ENCODE peak calls at places on chromosomes 6 and 20, in six cellular contexts. One of them, this sample, is unnamed.

GRCh38 chr6:13729891-13730290 is 18.3 kb upstream of the RANBP9 start:
- DNase-seq in activated CD4-positive, CD25-positive, alpha-beta regulatory T cell: no peak
- DNase-seq in stimulated activated CD4-positive, alpha-beta T cell treated with anti-CD3 and anti-CD28 coated beads, Interleukin-15, amount 100 ng/mL, for 24 hours: no peak
- DNase-seq in NAMALWA: no peak
- DNase-seq in A549: no peak
- DNase-seq in activated T-helper 2 cell treated with anti-CD3 and anti-CD28 coated beads, Interferon-gamma antibody, Interleukin-2, Interleukin-4, amounts not matched to agents 10 μg/mL and 5 μg/mL and 100 μg/mL, durations not matched to agents 14 hours and 24 hours and 36 hours: no peak
- DNase-seq in this sample: no peak

GRCh38 chr6:133546098-133546497 is 304.9 kb downstream of the EYA4 start:
- DNase-seq in activated T-helper 2 cell treated with anti-CD3 and anti-CD28 coated beads, Interferon-gamma antibody, Interleukin-2, Interleukin-4, amounts not matched to agents 10 μg/mL and 5 μg/mL and 100 μg/mL, durations not matched to agents 14 hours and 24 hours and 36 hours: no peak
- DNase-seq in A549: no peak
- DNase-seq in activated CD4-positive, CD25-positive, alpha-beta regulatory T cell: no peak
- DNase-seq in NAMALWA: no peak
- DNase-seq in stimulated activated CD4-positive, alpha-beta T cell treated with anti-CD3 and anti-CD28 coated beads, Interleukin-15, amount 100 ng/mL, for 24 hours: no peak
- DNase-seq in this sample: no peak

GRCh38 chr6:118171852-118172251 is 264.8 kb downstream of the SLC35F1 start:
- DNase-seq in A549: no peak
- DNase-seq in stimulated activated CD4-positive, alpha-beta T cell treated with anti-CD3 and anti-CD28 coated beads, Interleukin-15, amount 100 ng/mL, for 24 hours: no peak
- DNase-seq in activated T-helper 2 cell treated with anti-CD3 and anti-CD28 coated beads, Interferon-gamma antibody, Interleukin-2, Interleukin-4, amounts not matched to agents 10 μg/mL and 5 μg/mL and 100 μg/mL, durations not matched to agents 14 hours and 24 hours and 36 hours: no peak
- DNase-seq in activated CD4-positive, CD25-positive, alpha-beta regulatory T cell: no peak
- DNase-seq in NAMALWA: no peak
- DNase-seq in this sample: no peak

GRCh38 chr6:41696788-41697187 is 38.6 kb downstream of the TFEB start:
- DNase-seq in activated CD4-positive, CD25-positive, alpha-beta regulatory T cell: no peak
- DNase-seq in activated T-helper 2 cell treated with anti-CD3 and anti-CD28 coated beads, Interferon-gamma antibody, Interleukin-2, Interleukin-4, amounts not matched to agents 10 μg/mL and 5 μg/mL and 100 μg/mL, durations not matched to agents 14 hours and 24 hours and 36 hours: no peak
- DNase-seq in NAMALWA: no peak
- DNase-seq in stimulated activated CD4-positive, alpha-beta T cell treated with anti-CD3 and anti-CD28 coated beads, Interleukin-15, amount 100 ng/mL, for 24 hours: no peak
- DNase-seq in A549: no peak
- DNase-seq in this sample: no peak

GRCh38 chr6:137155830-137156229 is 17.6 kb downstream of the IL22RA2 start:
- DNase-seq in activated T-helper 2 cell treated with anti-CD3 and anti-CD28 coated beads, Interferon-gamma antibody, Interleukin-2, Interleukin-4, amounts not matched to agents 10 μg/mL and 5 μg/mL and 100 μg/mL, durations not matched to agents 14 hours and 24 hours and 36 hours: peak; percentile 44
- DNase-seq in A549: no peak
- DNase-seq in NAMALWA: no peak
- DNase-seq in activated CD4-positive, CD25-positive, alpha-beta regulatory T cell: no peak
- DNase-seq in stimulated activated CD4-positive, alpha-beta T cell treated with anti-CD3 and anti-CD28 coated beads, Interleukin-15, amount 100 ng/mL, for 24 hours: peak; percentile 41
- DNase-seq in this sample: no peak

GRCh38 chr6:44217332-44218143 is 812 bp downstream of the MYMX start:
- DNase-seq in activated T-helper 2 cell treated with anti-CD3 and anti-CD28 coated beads, Interferon-gamma antibody, Interleukin-2, Interleukin-4, amounts not matched to agents 10 μg/mL and 5 μg/mL and 100 μg/mL, durations not matched to agents 14 hours and 24 hours and 36 hours: no peak
- DNase-seq in stimulated activated CD4-positive, alpha-beta T cell treated with anti-CD3 and anti-CD28 coated beads, Interleukin-15, amount 100 ng/mL, for 24 hours: no peak
- DNase-seq in activated CD4-positive, CD25-positive, alpha-beta regulatory T cell: no peak
- DNase-seq in A549: no peak
- DNase-seq in NAMALWA: no peak
- DNase-seq in this sample: no peak

GRCh38 chr6:38715016-38715809 is at the start of gene DNAH8:
- DNase-seq in activated CD4-positive, CD25-positive, alpha-beta regulatory T cell: no peak
- DNase-seq in stimulated activated CD4-positive, alpha-beta T cell treated with anti-CD3 and anti-CD28 coated beads, Interleukin-15, amount 100 ng/mL, for 24 hours: peak; percentile 32
- DNase-seq in NAMALWA: no peak
- DNase-seq in activated T-helper 2 cell treated with anti-CD3 and anti-CD28 coated beads, Interferon-gamma antibody, Interleukin-2, Interleukin-4, amounts not matched to agents 10 μg/mL and 5 μg/mL and 100 μg/mL, durations not matched to agents 14 hours and 24 hours and 36 hours: no peak
- DNase-seq in A549: no peak
- DNase-seq in this sample: no peak

GRCh38 chr6:105587349-105588115 is 184.7 kb upstream of the PREP start:
- DNase-seq in stimulated activated CD4-positive, alpha-beta T cell treated with anti-CD3 and anti-CD28 coated beads, Interleukin-15, amount 100 ng/mL, for 24 hours: no peak
- DNase-seq in A549: no peak
- DNase-seq in NAMALWA: peak; percentile 4
- DNase-seq in activated T-helper 2 cell treated with anti-CD3 and anti-CD28 coated beads, Interferon-gamma antibody, Interleukin-2, Interleukin-4, amounts not matched to agents 10 μg/mL and 5 μg/mL and 100 μg/mL, durations not matched to agents 14 hours and 24 hours and 36 hours: no peak
- DNase-seq in activated CD4-positive, CD25-positive, alpha-beta regulatory T cell: no peak
- DNase-seq in this sample: no peak

GRCh38 chr6:83860347-83860731 is 850 bp downstream of the CYB5R4 start:
- DNase-seq in stimulated activated CD4-positive, alpha-beta T cell treated with anti-CD3 and anti-CD28 coated beads, Interleukin-15, amount 100 ng/mL, for 24 hours: no peak
- DNase-seq in A549: no peak
- DNase-seq in activated CD4-positive, CD25-positive, alpha-beta regulatory T cell: no peak
- DNase-seq in activated T-helper 2 cell treated with anti-CD3 and anti-CD28 coated beads, Interferon-gamma antibody, Interleukin-2, Interleukin-4, amounts not matched to agents 10 μg/mL and 5 μg/mL and 100 μg/mL, durations not matched to agents 14 hours and 24 hours and 36 hours: no peak
- DNase-seq in NAMALWA: peak; percentile 41
- DNase-seq in this sample: no peak

GRCh38 chr6:131960371-131961133 is 9.4 kb upstream of the CCN2 start:
- DNase-seq in NAMALWA: peak; percentile 46
- DNase-seq in activated CD4-positive, CD25-positive, alpha-beta regulatory T cell: no peak
- DNase-seq in activated T-helper 2 cell treated with anti-CD3 and anti-CD28 coated beads, Interferon-gamma antibody, Interleukin-2, Interleukin-4, amounts not matched to agents 10 μg/mL and 5 μg/mL and 100 μg/mL, durations not matched to agents 14 hours and 24 hours and 36 hours: no peak
- DNase-seq in stimulated activated CD4-positive, alpha-beta T cell treated with anti-CD3 and anti-CD28 coated beads, Interleukin-15, amount 100 ng/mL, for 24 hours: no peak
- DNase-seq in A549: no peak
- DNase-seq in this sample: peak; percentile 54

GRCh38 chr6:165729307-165729936 is 66.4 kb upstream of the PDE10A start:
- DNase-seq in NAMALWA: peak; percentile 56
- DNase-seq in stimulated activated CD4-positive, alpha-beta T cell treated with anti-CD3 and anti-CD28 coated beads, Interleukin-15, amount 100 ng/mL, for 24 hours: peak; percentile 55
- DNase-seq in activated T-helper 2 cell treated with anti-CD3 and anti-CD28 coated beads, Interferon-gamma antibody, Interleukin-2, Interleukin-4, amounts not matched to agents 10 μg/mL and 5 μg/mL and 100 μg/mL, durations not matched to agents 14 hours and 24 hours and 36 hours: no peak
- DNase-seq in activated CD4-positive, CD25-positive, alpha-beta regulatory T cell: no peak
- DNase-seq in A549: peak; percentile 54
- DNase-seq in this sample: no peak

GRCh38 chr20:21303872-21304586 is 898 bp downstream of the XRN2 start:
- DNase-seq in A549: no peak
- DNase-seq in stimulated activated CD4-positive, alpha-beta T cell treated with anti-CD3 and anti-CD28 coated beads, Interleukin-15, amount 100 ng/mL, for 24 hours: no peak
- DNase-seq in activated T-helper 2 cell treated with anti-CD3 and anti-CD28 coated beads, Interferon-gamma antibody, Interleukin-2, Interleukin-4, amounts not matched to agents 10 μg/mL and 5 μg/mL and 100 μg/mL, durations not matched to agents 14 hours and 24 hours and 36 hours: no peak
- DNase-seq in activated CD4-positive, CD25-positive, alpha-beta regulatory T cell: no peak
- DNase-seq in NAMALWA: no peak
- DNase-seq in this sample: no peak

GRCh38 chr20:45037050-45037449 is 63.9 kb downstream of the KCNS1 start:
- DNase-seq in activated T-helper 2 cell treated with anti-CD3 and anti-CD28 coated beads, Interferon-gamma antibody, Interleukin-2, Interleukin-4, amounts not matched to agents 10 μg/mL and 5 μg/mL and 100 μg/mL, durations not matched to agents 14 hours and 24 hours and 36 hours: no peak
- DNase-seq in NAMALWA: no peak
- DNase-seq in stimulated activated CD4-positive, alpha-beta T cell treated with anti-CD3 and anti-CD28 coated beads, Interleukin-15, amount 100 ng/mL, for 24 hours: no peak
- DNase-seq in A549: no peak
- DNase-seq in activated CD4-positive, CD25-positive, alpha-beta regulatory T cell: no peak
- DNase-seq in this sample: peak; percentile 64

GRCh38 chr6:47135772-47136171 is 93.6 kb upstream of the ADGRF1 start:
- DNase-seq in activated CD4-positive, CD25-positive, alpha-beta regulatory T cell: no peak
- DNase-seq in stimulated activated CD4-positive, alpha-beta T cell treated with anti-CD3 and anti-CD28 coated beads, Interleukin-15, amount 100 ng/mL, for 24 hours: no peak
- DNase-seq in activated T-helper 2 cell treated with anti-CD3 and anti-CD28 coated beads, Interferon-gamma antibody, Interleukin-2, Interleukin-4, amounts not matched to agents 10 μg/mL and 5 μg/mL and 100 μg/mL, durations not matched to agents 14 hours and 24 hours and 36 hours: no peak
- DNase-seq in A549: peak; percentile 53
- DNase-seq in NAMALWA: no peak
- DNase-seq in this sample: peak; percentile 98

GRCh38 chr6:133918208-133918930 is 29.5 kb downstream of the TCF21 start:
- DNase-seq in A549: no peak
- DNase-seq in activated T-helper 2 cell treated with anti-CD3 and anti-CD28 coated beads, Interferon-gamma antibody, Interleukin-2, Interleukin-4, amounts not matched to agents 10 μg/mL and 5 μg/mL and 100 μg/mL, durations not matched to agents 14 hours and 24 hours and 36 hours: no peak
- DNase-seq in NAMALWA: peak; percentile 23
- DNase-seq in activated CD4-positive, CD25-positive, alpha-beta regulatory T cell: no peak
- DNase-seq in stimulated activated CD4-positive, alpha-beta T cell treated with anti-CD3 and anti-CD28 coated beads, Interleukin-15, amount 100 ng/mL, for 24 hours: no peak
- DNase-seq in this sample: no peak

GRCh38 chr20:11178946-11179654 is 505.3 kb upstream of the JAG1 start:
- DNase-seq in activated T-helper 2 cell treated with anti-CD3 and anti-CD28 coated beads, Interferon-gamma antibody, Interleukin-2, Interleukin-4, amounts not matched to agents 10 μg/mL and 5 μg/mL and 100 μg/mL, durations not matched to agents 14 hours and 24 hours and 36 hours: no peak
- DNase-seq in stimulated activated CD4-positive, alpha-beta T cell treated with anti-CD3 and anti-CD28 coated beads, Interleukin-15, amount 100 ng/mL, for 24 hours: no peak
- DNase-seq in activated CD4-positive, CD25-positive, alpha-beta regulatory T cell: no peak
- DNase-seq in A549: peak; percentile 28
- DNase-seq in NAMALWA: no peak
- DNase-seq in this sample: peak; percentile 97

GRCh38 chr6:2938004-2938631 is 33.2 kb downstream of the SERPINB6 start:
- DNase-seq in NAMALWA: no peak
- DNase-seq in activated T-helper 2 cell treated with anti-CD3 and anti-CD28 coated beads, Interferon-gamma antibody, Interleukin-2, Interleukin-4, amounts not matched to agents 10 μg/mL and 5 μg/mL and 100 μg/mL, durations not matched to agents 14 hours and 24 hours and 36 hours: no peak
- DNase-seq in activated CD4-positive, CD25-positive, alpha-beta regulatory T cell: no peak
- DNase-seq in A549: no peak
- DNase-seq in stimulated activated CD4-positive, alpha-beta T cell treated with anti-CD3 and anti-CD28 coated beads, Interleukin-15, amount 100 ng/mL, for 24 hours: no peak
- DNase-seq in this sample: no peak

GRCh38 chr6:164812706-164813105 is 496.7 kb downstream of the C6orf118 start:
- DNase-seq in NAMALWA: no peak
- DNase-seq in stimulated activated CD4-positive, alpha-beta T cell treated with anti-CD3 and anti-CD28 coated beads, Interleukin-15, amount 100 ng/mL, for 24 hours: no peak
- DNase-seq in activated CD4-positive, CD25-positive, alpha-beta regulatory T cell: no peak
- DNase-seq in A549: no peak
- DNase-seq in activated T-helper 2 cell treated with anti-CD3 and anti-CD28 coated beads, Interferon-gamma antibody, Interleukin-2, Interleukin-4, amounts not matched to agents 10 μg/mL and 5 μg/mL and 100 μg/mL, durations not matched to agents 14 hours and 24 hours and 36 hours: no peak
- DNase-seq in this sample: no peak

GRCh38 chr6:49692534-49692933 is 20.8 kb downstream of the CRISP2 start:
- DNase-seq in activated T-helper 2 cell treated with anti-CD3 and anti-CD28 coated beads, Interferon-gamma antibody, Interleukin-2, Interleukin-4, amounts not matched to agents 10 μg/mL and 5 μg/mL and 100 μg/mL, durations not matched to agents 14 hours and 24 hours and 36 hours: no peak
- DNase-seq in NAMALWA: no peak
- DNase-seq in stimulated activated CD4-positive, alpha-beta T cell treated with anti-CD3 and anti-CD28 coated beads, Interleukin-15, amount 100 ng/mL, for 24 hours: no peak
- DNase-seq in A549: no peak
- DNase-seq in activated CD4-positive, CD25-positive, alpha-beta regulatory T cell: no peak
- DNase-seq in this sample: no peak

GRCh38 chr20:31894980-31895675 is 24.7 kb downstream of the TTLL9 start:
- DNase-seq in activated CD4-positive, CD25-positive, alpha-beta regulatory T cell: no peak
- DNase-seq in stimulated activated CD4-positive, alpha-beta T cell treated with anti-CD3 and anti-CD28 coated beads, Interleukin-15, amount 100 ng/mL, for 24 hours: no peak
- DNase-seq in activated T-helper 2 cell treated with anti-CD3 and anti-CD28 coated beads, Interferon-gamma antibody, Interleukin-2, Interleukin-4, amounts not matched to agents 10 μg/mL and 5 μg/mL and 100 μg/mL, durations not matched to agents 14 hours and 24 hours and 36 hours: no peak
- DNase-seq in A549: no peak
- DNase-seq in NAMALWA: peak; percentile 93
- DNase-seq in this sample: peak; percentile 78

GRCh38 chr20:42179768-42180167 is 561.6 kb upstream of the CHD6 start:
- DNase-seq in activated T-helper 2 cell treated with anti-CD3 and anti-CD28 coated beads, Interferon-gamma antibody, Interleukin-2, Interleukin-4, amounts not matched to agents 10 μg/mL and 5 μg/mL and 100 μg/mL, durations not matched to agents 14 hours and 24 hours and 36 hours: no peak
- DNase-seq in NAMALWA: no peak
- DNase-seq in stimulated activated CD4-positive, alpha-beta T cell treated with anti-CD3 and anti-CD28 coated beads, Interleukin-15, amount 100 ng/mL, for 24 hours: no peak
- DNase-seq in activated CD4-positive, CD25-positive, alpha-beta regulatory T cell: no peak
- DNase-seq in A549: no peak
- DNase-seq in this sample: no peak

GRCh38 chr20:58420798-58421496 is 31.9 kb downstream of the VAPB start:
- DNase-seq in NAMALWA: no peak
- DNase-seq in stimulated activated CD4-positive, alpha-beta T cell treated with anti-CD3 and anti-CD28 coated beads, Interleukin-15, amount 100 ng/mL, for 24 hours: no peak
- DNase-seq in activated CD4-positive, CD25-positive, alpha-beta regulatory T cell: no peak
- DNase-seq in A549: peak; percentile 47
- DNase-seq in activated T-helper 2 cell treated with anti-CD3 and anti-CD28 coated beads, Interferon-gamma antibody, Interleukin-2, Interleukin-4, amounts not matched to agents 10 μg/mL and 5 μg/mL and 100 μg/mL, durations not matched to agents 14 hours and 24 hours and 36 hours: no peak
- DNase-seq in this sample: no peak

GRCh38 chr6:19892250-19892649 is 55.1 kb downstream of the ID4 start:
- DNase-seq in NAMALWA: no peak
- DNase-seq in A549: no peak
- DNase-seq in activated CD4-positive, CD25-positive, alpha-beta regulatory T cell: no peak
- DNase-seq in stimulated activated CD4-positive, alpha-beta T cell treated with anti-CD3 and anti-CD28 coated beads, Interleukin-15, amount 100 ng/mL, for 24 hours: no peak
- DNase-seq in activated T-helper 2 cell treated with anti-CD3 and anti-CD28 coated beads, Interferon-gamma antibody, Interleukin-2, Interleukin-4, amounts not matched to agents 10 μg/mL and 5 μg/mL and 100 μg/mL, durations not matched to agents 14 hours and 24 hours and 36 hours: no peak
- DNase-seq in this sample: no peak

GRCh38 chr20:35618372-35619131 is 2.9 kb downstream of the SPAG4 start:
- DNase-seq in activated CD4-positive, CD25-positive, alpha-beta regulatory T cell: no peak
- DNase-seq in A549: peak; percentile 35
- DNase-seq in activated T-helper 2 cell treated with anti-CD3 and anti-CD28 coated beads, Interferon-gamma antibody, Interleukin-2, Interleukin-4, amounts not matched to agents 10 μg/mL and 5 μg/mL and 100 μg/mL, durations not matched to agents 14 hours and 24 hours and 36 hours: no peak
- DNase-seq in NAMALWA: peak; percentile 45
- DNase-seq in stimulated activated CD4-positive, alpha-beta T cell treated with anti-CD3 and anti-CD28 coated beads, Interleukin-15, amount 100 ng/mL, for 24 hours: peak; percentile 29
- DNase-seq in this sample: no peak

GRCh38 chr6:167093922-167094432 is 28.9 kb upstream of the CCR6 start:
- DNase-seq in activated CD4-positive, CD25-positive, alpha-beta regulatory T cell: peak; percentile 54
- DNase-seq in NAMALWA: peak; percentile 70
- DNase-seq in A549: no peak
- DNase-seq in stimulated activated CD4-positive, alpha-beta T cell treated with anti-CD3 and anti-CD28 coated beads, Interleukin-15, amount 100 ng/mL, for 24 hours: peak; percentile 65
- DNase-seq in activated T-helper 2 cell treated with anti-CD3 and anti-CD28 coated beads, Interferon-gamma antibody, Interleukin-2, Interleukin-4, amounts not matched to agents 10 μg/mL and 5 μg/mL and 100 μg/mL, durations not matched to agents 14 hours and 24 hours and 36 hours: no peak
- DNase-seq in this sample: peak; percentile 24

GRCh38 chr6:52937908-52938307 is 28.4 kb upstream of the GSTA3 start:
- DNase-seq in A549: no peak
- DNase-seq in stimulated activated CD4-positive, alpha-beta T cell treated with anti-CD3 and anti-CD28 coated beads, Interleukin-15, amount 100 ng/mL, for 24 hours: no peak
- DNase-seq in activated CD4-positive, CD25-positive, alpha-beta regulatory T cell: no peak
- DNase-seq in NAMALWA: no peak
- DNase-seq in activated T-helper 2 cell treated with anti-CD3 and anti-CD28 coated beads, Interferon-gamma antibody, Interleukin-2, Interleukin-4, amounts not matched to agents 10 μg/mL and 5 μg/mL and 100 μg/mL, durations not matched to agents 14 hours and 24 hours and 36 hours: no peak
- DNase-seq in this sample: no peak